ENCODE peak calls at places on chromosomes 3 and 15, in nine cellular contexts. O is PC-3, L is hepatocyte, P is MM.1S, T is GM23248, C is neural progenitor cell, Q is SK-N-SH, V is HCT116, N is GM23338. Y is an unnamed sample.

GRCh38 chr3:96966181-96966929 is 152.0 kb downstream of the EPHA6 start:
- DNase-seq in O (peak), L (no peak), P (no peak), T (peak), C (no peak), Q (no peak), V (no peak), N (no peak), Y (no peak)

GRCh38 chr3:154242766-154243165 is 81.5 kb downstream of the DHX36 start:
- DNase-seq in O (no peak), L (no peak), P (no peak), T (no peak), C (peak), Q (no peak), V (no peak), N (peak), Y (no peak)

GRCh38 chr15:52289629-52290081 is 5.9 kb downstream of the MYO5C start:
- DNase-seq in O (peak), L (no peak), P (no peak), T (no peak), C (peak), Q (no peak), V (no peak), N (peak), Y (no peak)

GRCh38 chr3:18412684-18413083 is 12.5 kb downstream of the SATB1 start:
- DNase-seq in O (no peak), L (no peak), P (no peak), T (no peak), C (no peak), Q (no peak), V (no peak), N (no peak), Y (no peak)

GRCh38 chr3:28335246-28335645 is 13.3 kb upstream of the ZCWPW2 start:
- DNase-seq in O (no peak), L (no peak), P (no peak), T (no peak), C (no peak), Q (no peak), V (no peak), N (no peak), Y (no peak)

GRCh38 chr15:91338763-91339162 is 238.7 kb downstream of the SV2B start:
- DNase-seq in O (peak), L (peak), P (peak), T (peak), C (peak), Q (no peak), V (no peak), N (peak), Y (no peak)

GRCh38 chr3:38094999-38095398 is 41.9 kb downstream of the ACAA1 start:
- DNase-seq in O (no peak), L (no peak), P (no peak), T (no peak), C (no peak), Q (no peak), V (no peak), N (no peak), Y (no peak)

GRCh38 chr3:133393691-133394474 is 6.0 kb upstream of the BFSP2 start:
- DNase-seq in O (no peak), L (no peak), P (no peak), T (peak), C (no peak), Q (no peak), V (no peak), N (no peak), Y (no peak)

GRCh38 chr3:178010306-178010705 is 525.9 kb upstream of the KCNMB2 start:
- DNase-seq in O (no peak), L (no peak), P (no peak), T (no peak), C (no peak), Q (no peak), V (no peak), N (no peak), Y (no peak)

GRCh38 chr3:12970684-12971083 is 102.5 kb downstream of the IQSEC1 start:
- DNase-seq in O (no peak), L (no peak), P (no peak), T (no peak), C (no peak), Q (no peak), V (no peak), N (no peak), Y (no peak)

GRCh38 chr3:112143689-112144088 is 10.6 kb upstream of the GCSAM start:
- DNase-seq in O (no peak), L (no peak), P (peak), T (no peak), C (no peak), Q (no peak), V (no peak), N (no peak), Y (no peak)

GRCh38 chr3:150755902-150756301 is 7.1 kb downstream of the SIAH2 start:
- DNase-seq in O (no peak), L (no peak), P (no peak), T (peak), C (no peak), Q (no peak), V (no peak), N (no peak), Y (no peak)

GRCh38 chr3:152865675-152866074 is 30.7 kb downstream of the P2RY1 start:
- DNase-seq in O (no peak), L (no peak), P (no peak), T (peak), C (no peak), Q (peak), V (no peak), N (no peak), Y (no peak)

GRCh38 chr15:92118162-92118935 is 264.8 kb downstream of the SLCO3A1 start:
- DNase-seq in O (no peak), L (peak), P (no peak), T (peak), C (no peak), Q (no peak), V (no peak), N (peak), Y (no peak)

GRCh38 chr3:2727566-2728318 is 382.4 kb downstream of the IL5RA start:
- DNase-seq in O (no peak), L (no peak), P (no peak), T (no peak), C (peak), Q (no peak), V (no peak), N (no peak), Y (no peak)

GRCh38 chr3:179811321-179812095 is 158.7 kb downstream of the USP13 start:
- DNase-seq in O (peak), L (peak), P (peak), T (peak), C (peak), Q (peak), V (peak), N (peak), Y (peak)

GRCh38 chr15:60476713-60477112 is 2.2 kb downstream of the ICE2 start:
- DNase-seq in O (peak), L (no peak), P (no peak), T (peak), C (peak), Q (no peak), V (no peak), N (no peak), Y (no peak)
- TF ChIP-seq EZH2phosphoT487 in O (no peak), L (no peak), P (no peak), T (no peak), C (no peak), Q (no peak), V (no peak), N (no peak), Y (no peak)

GRCh38 chr3:41522620-41523019 is 323.3 kb downstream of the CTNNB1 start:
- DNase-seq in O (no peak), L (no peak), P (peak), T (no peak), C (no peak), Q (peak), V (no peak), N (no peak), Y (peak)
- H3K27ac ChIP-seq in O (no peak), L (no peak), P (no peak), T (no peak), C (no peak), Q (no peak), V (no peak), N (no peak), Y (no peak)

GRCh38 chr3:80040113-80040512 is 272.3 kb upstream of the ROBO1 start:
- DNase-seq in O (no peak), L (no peak), P (no peak), T (no peak), C (no peak), Q (no peak), V (no peak), N (no peak), Y (no peak)
- TF ChIP-seq EZH2phosphoT487 in O (no peak), L (no peak), P (no peak), T (no peak), C (no peak), Q (no peak), V (no peak), N (no peak), Y (no peak)

GRCh38 chr3:57942366-57942765 is 65.9 kb upstream of the FLNB start:
- DNase-seq in O (no peak), L (no peak), P (no peak), T (no peak), C (no peak), Q (no peak), V (no peak), N (no peak), Y (no peak)
- H3K27ac ChIP-seq in O (no peak), L (no peak), P (no peak), T (no peak), C (no peak), Q (no peak), V (no peak), N (no peak), Y (no peak)

GRCh38 chr15:62472616-62473299 is 307.7 kb upstream of the C2CD4B start:
- DNase-seq in O (peak), L (no peak), P (no peak), T (peak), C (peak), Q (no peak), V (no peak), N (no peak), Y (no peak)
- TF ChIP-seq EZH2phosphoT487 in O (no peak), L (no peak), P (no peak), T (no peak), C (no peak), Q (no peak), V (no peak), N (no peak), Y (no peak)

GRCh38 chr3:181402347-181402746 is 309.4 kb upstream of the SOX2 start:
- DNase-seq in O (peak), L (no peak), P (no peak), T (no peak), C (no peak), Q (no peak), V (no peak), N (no peak), Y (no peak)

DNA sequence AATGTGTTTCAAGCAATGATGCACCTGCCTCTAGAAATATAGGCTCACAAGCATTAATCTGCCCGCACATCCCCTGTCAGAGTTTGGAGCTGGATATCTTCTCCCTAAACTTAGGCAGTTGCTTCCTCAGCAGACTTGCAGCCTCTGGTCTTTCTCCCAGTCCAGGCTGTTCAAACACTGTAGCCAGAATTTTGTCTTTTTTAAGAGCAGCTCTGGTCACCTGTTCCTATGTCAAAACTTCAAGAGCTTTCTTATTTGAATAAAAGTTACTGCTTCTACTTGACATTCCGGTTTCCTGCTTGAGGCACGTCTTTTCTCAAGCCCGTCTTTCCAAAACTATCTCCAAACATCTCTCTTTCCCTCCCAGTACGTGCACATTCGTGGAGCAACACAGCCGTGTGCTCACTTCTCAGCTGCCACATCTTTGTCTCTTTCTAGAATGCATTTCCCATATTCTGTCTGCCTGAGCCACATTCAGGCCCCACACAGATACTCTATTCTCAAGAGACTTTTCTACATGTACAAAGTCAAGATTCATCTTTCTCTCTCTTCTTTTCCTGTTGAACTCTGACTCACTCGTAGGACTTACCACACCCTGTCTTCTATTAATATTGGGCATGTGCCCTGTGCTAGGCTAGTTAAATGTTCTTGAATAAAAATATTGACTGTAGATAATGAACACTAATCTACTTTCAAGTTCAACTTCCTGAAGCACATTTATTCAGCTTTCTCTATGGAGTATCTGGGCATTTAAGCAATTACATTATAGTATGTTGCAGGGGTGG is 307.7 kb upstream of the SOX2 start:
- DNase-seq in O (no peak), L (no peak), P (no peak), T (no peak), C (no peak), Q (no peak), V (no peak), N (no peak), Y (no peak)
- H3K27ac ChIP-seq in O (no peak), L (no peak), P (no peak), T (no peak), C (no peak), Q (no peak), V (no peak), N (no peak), Y (no peak)

DNA sequence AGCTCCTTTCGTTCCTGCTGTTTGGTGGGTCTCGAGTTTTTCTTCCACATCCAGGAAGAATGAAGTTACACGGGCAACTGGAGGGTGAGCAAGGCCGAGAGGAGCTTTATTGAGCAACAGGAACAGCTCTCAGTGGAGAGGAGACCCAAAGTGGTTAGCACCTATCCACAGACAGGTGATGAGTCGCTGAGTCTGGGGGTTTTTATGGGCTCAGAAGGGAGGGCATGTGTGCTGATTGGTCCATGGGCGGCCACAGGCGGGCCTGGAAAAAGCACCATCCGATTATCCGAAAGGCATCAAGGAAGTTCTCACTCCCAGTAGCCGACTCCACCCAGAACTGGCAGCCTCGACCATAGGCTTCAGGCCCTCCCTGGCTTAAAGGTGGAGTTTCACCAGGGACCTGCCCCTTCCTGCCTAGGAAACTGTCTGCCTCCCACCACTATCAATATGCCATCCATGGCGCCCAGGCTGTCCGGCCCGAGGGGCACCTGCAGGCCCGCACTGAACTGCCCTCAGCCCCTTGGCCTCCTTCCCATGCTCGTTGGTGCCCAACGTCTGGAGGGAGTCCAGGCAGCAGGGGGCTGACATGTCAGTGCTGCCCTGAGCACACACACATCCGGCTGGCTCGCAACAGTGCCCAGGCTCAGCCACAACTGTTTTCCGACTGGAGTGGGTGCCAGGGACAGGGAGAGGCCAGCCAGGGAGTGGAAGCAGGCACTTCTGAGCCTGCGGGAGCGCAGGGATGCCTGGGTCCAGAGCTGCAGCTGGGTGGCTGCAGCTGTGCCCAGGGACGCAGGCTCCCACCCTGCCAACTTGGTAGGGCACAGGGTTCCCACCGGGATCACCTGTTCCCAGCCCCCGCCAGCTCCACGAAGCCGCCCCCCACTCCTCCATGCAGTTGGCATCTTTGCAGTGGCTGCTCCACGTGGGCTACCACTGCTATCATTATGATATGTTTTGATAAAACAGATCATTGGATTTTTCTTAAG is 170.2 kb downstream of the FNDC3B start:
- DNase-seq in O (no peak), L (no peak), P (no peak), T (no peak), C (no peak), Q (no peak), V (no peak), N (no peak), Y (no peak)
- TF ChIP-seq EZH2phosphoT487 in O (no peak), L (no peak), P (no peak), T (no peak), C (no peak), Q (no peak), V (no peak), N (no peak), Y (no peak)

Y was measured in OCI-LY7.